ENCODE peak calls at places on chromosome 12, in six cellular contexts. D is esophagus squamous epithelium, L is kidney, K is GM12864, J is hepatocyte, R is lung. Y is an unnamed sample.

GRCh38 chr12:15788266-15789214 is 648 bp downstream of the EPS8 start:
- DNase-seq in D (no peak), L (peak), K (no peak), J (peak), R (peak), Y (peak)

GRCh38 chr12:124848621-124849380 is 14.9 kb downstream of the SCARB1 start:
- DNase-seq in D (no peak), L (no peak), K (no peak), J (no peak), R (no peak), Y (no peak)

GRCh38 chr12:59182660-59183455 is 262.6 kb upstream of the LRIG3 start:
- DNase-seq in D (no peak), L (no peak), K (no peak), J (no peak), R (no peak), Y (no peak)

GRCh38 chr12:95608252-95609033 is 57.2 kb upstream of the USP44 start:
- DNase-seq in D (no peak), L (no peak), K (no peak), J (peak), R (peak), Y (no peak)

GRCh38 chr12:19186722-19187661 is 57.5 kb downstream of the PLEKHA5 start:
- DNase-seq in D (no peak), L (no peak), K (no peak), J (peak), R (no peak), Y (peak)

GRCh38 chr12:111426341-111427185 is 20.8 kb downstream of the SH2B3 start:
- DNase-seq in D (no peak), L (no peak), K (no peak), J (no peak), R (no peak), Y (no peak)

GRCh38 chr12:121379945-121380344 is 20.0 kb upstream of the RNF34 start:
- DNase-seq in D (no peak), L (no peak), K (no peak), J (no peak), R (no peak), Y (no peak)

GRCh38 chr12:120366341-120366705 is 2.6 kb downstream of the MSI1 start:
- DNase-seq in D (no peak), L (no peak), K (no peak), J (no peak), R (no peak), Y (no peak)

GRCh38 chr12:52203126-52203921 is 11.5 kb upstream of the KRT80 start:
- DNase-seq in D (no peak), L (peak), K (no peak), J (peak), R (peak), Y (no peak)

GRCh38 chr12:88145567-88146347 is 3.6 kb downstream of the TMTC3 start:
- DNase-seq in D (no peak), L (no peak), K (no peak), J (peak), R (no peak), Y (no peak)

GRCh38 chr12:17028348-17028747 is 422.4 kb upstream of the LMO3 start:
- DNase-seq in D (no peak), L (no peak), K (no peak), J (no peak), R (no peak), Y (no peak)

GRCh38 chr12:128076188-128076587 is 190.8 kb upstream of the TMEM132C start:
- DNase-seq in D (no peak), L (no peak), K (no peak), J (peak), R (no peak), Y (no peak)

GRCh38 chr12:51915003-51915625 is 7.8 kb downstream of the ACVRL1 start:
- DNase-seq in D (no peak), L (no peak), K (no peak), J (no peak), R (no peak), Y (no peak)

GRCh38 chr12:71947645-71948105 is 9.0 kb downstream of the TPH2 start:
- DNase-seq in D (no peak), L (no peak), K (no peak), J (peak), R (peak), Y (no peak)

GRCh38 chr12:69687390-69687789 is 11.7 kb downstream of the BEST3 start:
- DNase-seq in D (no peak), L (no peak), K (no peak), J (no peak), R (no peak), Y (no peak)

GRCh38 chr12:7144414-7145120 is 14.4 kb downstream of the CLSTN3 start:
- DNase-seq in D (no peak), L (no peak), K (no peak), J (peak), R (no peak), Y (peak)

GRCh38 chr12:8890313-8891084 is 23.8 kb upstream of the PHC1 start:
- DNase-seq in D (no peak), L (no peak), K (no peak), J (peak), R (peak), Y (peak)

GRCh38 chr12:91142184-91142583 is 30.9 kb upstream of the LUM start:
- DNase-seq in D (no peak), L (no peak), K (no peak), J (peak), R (no peak), Y (no peak)

GRCh38 chr12:67921286-67921685 is 68.0 kb upstream of the IFNG-AS1 start:
- DNase-seq in D (no peak), L (no peak), K (no peak), J (peak), R (no peak), Y (no peak)

GRCh38 chr12:96140110-96140509 is 54.1 kb upstream of the ELK3 start:
- DNase-seq in D (no peak), L (no peak), K (no peak), J (peak), R (no peak), Y (no peak)

GRCh38 chr12:116406529-116406928 is 129.0 kb upstream of the MED13L start:
- DNase-seq in D (no peak), L (peak), K (no peak), J (peak), R (peak), Y (no peak)
- TF ChIP-seq CTCF in D (no peak), L (no peak), K (no peak), J (peak), R (no peak), Y (no peak)

GRCh38 chr12:12356467-12356885 is 402 bp upstream of the BORCS5 start:
- DNase-seq in D (no peak), L (no peak), K (no peak), J (no peak), R (no peak), Y (no peak)

GRCh38 chr12:12353807-12354206 is 3.1 kb upstream of the BORCS5 start:
- DNase-seq in D (no peak), L (no peak), K (no peak), J (no peak), R (no peak), Y (no peak)

GRCh38 chr12:12358528-12358927 is 1.6 kb downstream of the BORCS5 start:
- DNase-seq in D (no peak), L (no peak), K (no peak), J (no peak), R (no peak), Y (no peak)

GRCh38 chr12:12357697-12358476 is 1.0 kb downstream of the BORCS5 start:
- DNase-seq in D (no peak), L (no peak), K (no peak), J (no peak), R (no peak), Y (peak)

GRCh38 chr12:12356886-12357696 is at the start of gene BORCS5:
- DNase-seq in D (peak), L (peak), K (peak), J (peak), R (peak), Y (peak)
- TF ChIP-seq CTCF in D (peak), L (no peak), K (peak), J (peak), R (peak), Y (peak)

GRCh38 chr12:3004655-3005565 is 45.7 kb downstream of the TEAD4 start:
- DNase-seq in D (no peak), L (no peak), K (no peak), J (no peak), R (no peak), Y (no peak)
- TF ChIP-seq CTCF in D (no peak), L (no peak), K (peak), J (no peak), R (no peak), Y (peak)

GRCh38 chr12:89618113-89618862 is 90.3 kb downstream of the ATP2B1 start:
- DNase-seq in D (no peak), L (no peak), K (no peak), J (no peak), R (no peak), Y (no peak)
- TF ChIP-seq CTCF in D (no peak), L (no peak), K (no peak), J (no peak), R (no peak), Y (no peak)

GRCh38 chr12:123723765-123724164 is 11.6 kb downstream of the ATP6V0A2 start:
- DNase-seq in D (no peak), L (no peak), K (no peak), J (no peak), R (no peak), Y (no peak)
- TF ChIP-seq CTCF in D (no peak), L (no peak), K (no peak), J (no peak), R (no peak), Y (no peak)

GRCh38 chr12:80598004-80598606 is 109.3 kb upstream of the MYF6 start:
- DNase-seq in D (no peak), L (no peak), K (no peak), J (peak), R (no peak), Y (no peak)
- TF ChIP-seq CTCF in D (peak), L (no peak), K (peak), J (peak), R (no peak), Y (peak)

Y was measured in GM10248.